ENCODE peak calls at places on chromosomes 11 and 22, in eight cellular contexts. S, O, P, Y, E, K, C and H are unnamed samples.

GRCh38 chr22:24564376-24565058 is 8.7 kb downstream of the SNRPD3 start:
- DNase-seq in S (no peak), O (no peak), P (no peak), Y (no peak), E (no peak), K (no peak), C (no peak), H (no peak)

GRCh38 chr11:17015639-17016125 is 1.5 kb upstream of the PLEKHA7 start:
- DNase-seq in S (no peak), O (no peak), P (no peak), Y (no peak), E (no peak), K (no peak), C (no peak), H (no peak)

GRCh38 chr11:19398772-19399542 is 158.2 kb upstream of the E2F8 start:
- DNase-seq in S (no peak), O (peak), P (no peak), Y (no peak), E (no peak), K (peak), C (no peak), H (no peak)

GRCh38 chr22:39068033-39068785 is 8.9 kb upstream of the APOBEC3G start:
- DNase-seq in S (no peak), O (no peak), P (no peak), Y (no peak), E (no peak), K (no peak), C (no peak), H (no peak)

GRCh38 chr11:115636686-115637555 is 132.7 kb upstream of the CADM1 start:
- DNase-seq in S (no peak), O (no peak), P (no peak), Y (no peak), E (no peak), K (no peak), C (no peak), H (no peak)

GRCh38 chr11:76339217-76339616 is 41.7 kb downstream of the THAP12 start:
- DNase-seq in S (no peak), O (peak), P (no peak), Y (peak), E (peak), K (peak), C (peak), H (peak)

GRCh38 chr11:74592441-74593362 is at the start of gene POLD3:
- DNase-seq in S (peak), O (peak), P (no peak), Y (peak), E (peak), K (peak), C (peak), H (peak)

GRCh38 chr11:123145220-123145619 is 49.8 kb downstream of the CLMP start:
- DNase-seq in S (no peak), O (peak), P (no peak), Y (no peak), E (no peak), K (peak), C (no peak), H (peak)

GRCh38 chr11:8905528-8906165 is 5.3 kb upstream of the AKIP1 start:
- DNase-seq in S (no peak), O (no peak), P (no peak), Y (no peak), E (no peak), K (no peak), C (no peak), H (no peak)

GRCh38 chr22:35638408-35638807 is 9.8 kb upstream of the APOL6 start:
- DNase-seq in S (no peak), O (peak), P (no peak), Y (peak), E (no peak), K (peak), C (peak), H (peak)

GRCh38 chr11:99934008-99934407 is 753.1 kb upstream of the ARHGAP42 start:
- DNase-seq in S (no peak), O (no peak), P (no peak), Y (no peak), E (no peak), K (no peak), C (no peak), H (no peak)

GRCh38 chr11:64677441-64678023 is 45.5 kb downstream of the NRXN2 start:
- DNase-seq in S (no peak), O (no peak), P (no peak), Y (no peak), E (no peak), K (no peak), C (no peak), H (no peak)

GRCh38 chr11:47384498-47384897 is 6.2 kb upstream of the SPI1 start:
- DNase-seq in S (no peak), O (no peak), P (no peak), Y (no peak), E (no peak), K (no peak), C (no peak), H (no peak)

GRCh38 chr11:107457205-107457557 is 444 bp downstream of the CWF19L2 start:
- DNase-seq in S (no peak), O (no peak), P (no peak), Y (no peak), E (peak), K (no peak), C (no peak), H (no peak)

GRCh38 chr22:48393041-48393370 is 1434.7 kb downstream of the BRD1 start:
- DNase-seq in S (no peak), O (no peak), P (no peak), Y (no peak), E (no peak), K (no peak), C (peak), H (peak)

GRCh38 chr22:27760474-27760873 is 41.1 kb downstream of the MN1 start:
- DNase-seq in S (no peak), O (no peak), P (no peak), Y (no peak), E (no peak), K (no peak), C (no peak), H (no peak)

GRCh38 chr22:27756212-27756660 is 45.3 kb downstream of the MN1 start:
- DNase-seq in S (no peak), O (no peak), P (no peak), Y (no peak), E (no peak), K (no peak), C (no peak), H (no peak)

GRCh38 chr22:27755521-27756211 is 45.9 kb downstream of the MN1 start:
- DNase-seq in S (no peak), O (no peak), P (no peak), Y (no peak), E (no peak), K (no peak), C (no peak), H (no peak)

GRCh38 chr22:27761036-27761435 is 40.5 kb downstream of the MN1 start:
- DNase-seq in S (no peak), O (no peak), P (no peak), Y (no peak), E (no peak), K (no peak), C (no peak), H (no peak)

DNA sequence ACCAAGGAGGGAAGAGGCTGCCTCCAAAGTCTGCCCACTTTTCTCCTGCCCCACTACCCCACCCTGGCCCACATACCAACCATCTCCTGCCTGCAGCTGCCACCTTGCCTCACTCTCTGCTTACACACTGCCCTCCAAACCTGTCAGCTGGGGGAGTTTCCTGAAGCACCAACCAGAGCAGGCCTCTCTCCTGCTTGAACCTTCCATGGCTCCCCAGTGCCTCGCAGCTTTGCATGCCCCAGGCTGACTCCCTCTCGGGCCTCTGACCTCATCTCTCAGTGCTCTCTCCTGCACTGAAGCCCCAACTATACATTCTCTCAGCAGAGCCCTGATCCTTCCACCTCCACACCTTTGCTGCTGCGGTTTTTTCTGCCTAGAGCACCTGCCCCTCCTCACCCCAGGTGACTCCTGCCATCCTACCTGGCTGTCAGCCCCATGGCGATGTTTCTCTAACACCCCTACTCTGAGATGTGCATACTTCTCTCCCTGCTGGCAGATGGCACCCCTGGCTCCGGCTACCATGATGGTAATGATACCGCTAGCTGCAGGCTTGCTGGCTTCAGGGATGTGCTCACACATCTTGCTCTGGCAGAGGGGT is 43.5 kb downstream of the MN1 start:
- DNase-seq in S (no peak), O (no peak), P (no peak), Y (no peak), E (no peak), K (no peak), C (no peak), H (no peak)
- H3K27ac ChIP-seq in S (no peak), O (peak), P (no peak), Y (no peak), E (no peak), K (no peak), C (peak), H (no peak)

GRCh38 chr22:42369250-42370041 is 62.8 kb downstream of the NFAM1 start:
- DNase-seq in S (peak), O (peak), P (no peak), Y (peak), E (peak), K (peak), C (peak), H (peak)
- H3K27ac ChIP-seq in S (peak), O (no peak), P (no peak), Y (peak), E (peak), K (no peak), C (no peak), H (no peak)

DNA sequence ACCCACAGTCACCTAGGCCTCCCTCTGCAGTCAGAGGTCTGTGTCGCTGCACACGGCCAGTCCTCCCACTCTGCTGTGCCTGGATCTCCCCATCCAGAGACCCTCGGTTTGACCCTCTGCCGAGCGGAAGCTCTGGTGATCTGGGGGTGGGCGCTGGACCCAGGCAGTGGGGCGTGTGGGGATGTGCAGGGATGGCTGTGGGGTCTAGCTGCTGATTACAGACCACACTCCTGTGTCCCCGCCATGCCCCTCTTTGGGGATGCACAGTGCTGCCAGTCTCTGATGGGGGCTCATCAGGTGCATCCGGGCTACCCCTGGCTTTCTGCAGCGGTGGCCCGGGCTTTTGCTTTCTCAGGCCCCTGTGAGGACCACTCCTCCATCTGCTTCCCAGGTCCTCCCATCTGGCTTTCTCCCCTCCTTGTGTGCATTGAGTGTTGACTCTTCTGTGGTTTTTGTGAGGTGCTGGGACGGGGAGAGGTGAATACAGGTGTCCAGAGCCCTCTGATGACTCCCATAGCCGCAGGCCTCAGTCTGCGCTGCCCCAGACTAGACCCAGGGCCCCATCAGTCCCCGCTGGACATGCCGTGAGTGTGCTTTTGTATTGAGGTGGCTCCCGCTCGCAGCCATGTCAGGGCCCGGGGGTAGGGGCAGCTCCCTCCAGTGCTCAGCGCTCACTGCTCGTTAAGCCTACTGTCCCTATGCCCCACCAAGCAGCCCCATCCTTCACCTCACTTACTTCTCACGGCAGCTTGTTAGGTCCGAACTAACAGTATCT is 251.6 kb downstream of the TBC1D22A start:
- DNase-seq in S (no peak), O (no peak), P (no peak), Y (no peak), E (no peak), K (no peak), C (peak), H (no peak)
- H3K27ac ChIP-seq in S (no peak), O (no peak), P (no peak), Y (no peak), E (no peak), K (no peak), C (no peak), H (peak)

GRCh38 chr11:69044111-69045013 is 4.4 kb upstream of the TPCN2 start:
- DNase-seq in S (peak), O (peak), P (peak), Y (peak), E (no peak), K (peak), C (peak), H (peak)
- H3K27ac ChIP-seq in S (peak), O (no peak), P (peak), Y (peak), E (no peak), K (no peak), C (peak), H (no peak)

GRCh38 chr22:29041408-29041807 is 20.2 kb downstream of the C22orf31 start:
- DNase-seq in S (no peak), O (no peak), P (no peak), Y (no peak), E (no peak), K (no peak), C (no peak), H (peak)
- H3K27ac ChIP-seq in S (no peak), O (no peak), P (no peak), Y (no peak), E (no peak), K (no peak), C (no peak), H (no peak)